ENCODE peak calls at places on chromosomes 4 and X, in ten cellular contexts. T is HCT116; J is AG10803; S is foreskin fibroblast; G is osteocyte; N is fibroblast of mammary gland; R is IMR-90; Q is mesothelial cell of epicardium; D is CD8-positive, alpha-beta T cell; O is foreskin keratinocyte. H is an unnamed sample.

GRCh38 chr4:108272566-108272965 is 103.8 kb upstream of the LEF1 start:
- DNase-seq in T (no peak), J (peak; percentile 3), S (peak; percentile 7), G (no peak), N (peak; percentile 42), R (peak; percentile 70), Q (no peak), D (no peak), O (peak; percentile 61), H (no peak)

GRCh38 chr4:7725951-7726350 is 213.7 kb downstream of the AFAP1 start:
- DNase-seq in T (no peak), J (peak; percentile 48), S (peak; percentile 63), G (no peak), N (peak; percentile 66), R (peak; percentile 55), Q (no peak), D (no peak), O (peak; percentile 42), H (no peak)

GRCh38 chr4:169492436-169493163 is 119.8 kb downstream of the NEK1 start:
- DNase-seq in T (peak; percentile 35), J (peak; percentile 35), S (peak; percentile 18), G (no peak), N (peak; percentile 55), R (peak; percentile 44), Q (no peak), D (no peak), O (peak; percentile 9), H (no peak)

GRCh38 chr4:4555916-4556315 is 14.1 kb upstream of the STX18 start:
- DNase-seq in T (no peak), J (peak; percentile 98), S (peak; percentile 75), G (no peak), N (peak; percentile 70), R (peak; percentile 89), Q (no peak), D (no peak), O (no peak), H (no peak)

GRCh38 chrX:43436497-43436896 is 219.6 kb upstream of the MAOA start:
- DNase-seq in T (no peak), J (no peak), S (no peak), G (no peak), N (no peak), R (no peak), Q (no peak), D (no peak), O (no peak), H (no peak)

GRCh38 chr4:8855781-8856245 is 15.8 kb downstream of the HMX1 start:
- DNase-seq in T (no peak), J (no peak), S (no peak), G (no peak), N (no peak), R (no peak), Q (no peak), D (no peak), O (no peak), H (no peak)

GRCh38 chr4:60078984-60079383 is 1121.1 kb upstream of the ADGRL3 start:
- DNase-seq in T (no peak), J (no peak), S (no peak), G (no peak), N (no peak), R (no peak), Q (no peak), D (no peak), O (no peak), H (no peak)

GRCh38 chr4:55736605-55737183 is 82.9 kb upstream of the EXOC1L start:
- DNase-seq in T (peak; percentile 23), J (no peak), S (no peak), G (no peak), N (peak; percentile 30), R (peak; percentile 3), Q (no peak), D (no peak), O (no peak), H (no peak)

GRCh38 chr4:26574563-26574962 is 9.3 kb upstream of the TBC1D19 start:
- DNase-seq in T (no peak), J (no peak), S (no peak), G (no peak), N (no peak), R (no peak), Q (no peak), D (no peak), O (no peak), H (no peak)

GRCh38 chr4:126939401-126939800 is 693.4 kb upstream of the INTU start:
- DNase-seq in T (no peak), J (peak; percentile 78), S (peak; percentile 55), G (no peak), N (peak; percentile 77), R (peak; percentile 78), Q (no peak), D (no peak), O (peak; percentile 78), H (no peak)

GRCh38 chr4:121421594-121421993 is 40.8 kb upstream of the QRFPR start:
- DNase-seq in T (peak; percentile 13), J (no peak), S (no peak), G (no peak), N (peak; percentile 12), R (no peak), Q (no peak), D (no peak), O (no peak), H (no peak)

GRCh38 chr4:76341063-76341462 is 34.5 kb downstream of the STBD1 start:
- DNase-seq in T (no peak), J (peak; percentile 44), S (peak; percentile 15), G (no peak), N (peak; percentile 63), R (peak; percentile 77), Q (no peak), D (no peak), O (peak; percentile 15), H (no peak)

GRCh38 chrX:31279359-31279758 is 207.5 kb upstream of the FTHL17 start:
- DNase-seq in T (no peak), J (no peak), S (no peak), G (no peak), N (peak; percentile 42), R (peak; percentile 26), Q (no peak), D (no peak), O (peak; percentile 72), H (no peak)

GRCh38 chrX:40213092-40213491 is 115.3 kb upstream of the BCOR start:
- DNase-seq in T (no peak), J (no peak), S (no peak), G (no peak), N (no peak), R (no peak), Q (no peak), D (no peak), O (no peak), H (no peak)

GRCh38 chrX:145405012-145405411 is 157.7 kb downstream of the SPANXN1 start:
- DNase-seq in T (peak; percentile 1), J (peak; percentile 12), S (no peak), G (no peak), N (peak; percentile 33), R (peak; percentile 15), Q (no peak), D (no peak), O (peak; percentile 1), H (no peak)

GRCh38 chrX:94831364-94831763 is 1157.4 kb downstream of the FAM133A start:
- DNase-seq in T (no peak), J (peak; percentile 2), S (no peak), G (no peak), N (peak; percentile 28), R (peak; percentile 0), Q (no peak), D (no peak), O (no peak), H (no peak)
- TF ChIP-seq CTCF in T (no peak), J (peak; percentile 38), S (no peak), G (peak; percentile 54), N (peak; percentile 47), R (peak; percentile 50), Q (peak; percentile 35), D (no peak), O (peak; percentile 11), H (peak; percentile 54)

GRCh38 chr4:98747659-98748091 is 89.3 kb upstream of the TSPAN5 start:
- DNase-seq in T (peak; percentile 34), J (no peak), S (no peak), G (no peak), N (no peak), R (no peak), Q (no peak), D (no peak), O (no peak), H (no peak)

GRCh38 chr4:98746936-98747658 is 88.7 kb upstream of the TSPAN5 start:
- DNase-seq in T (no peak), J (no peak), S (no peak), G (no peak), N (no peak), R (peak; percentile 28), Q (no peak), D (no peak), O (no peak), H (no peak)

GRCh38 chr4:98746530-98746929 is 88.1 kb upstream of the TSPAN5 start:
- DNase-seq in T (no peak), J (no peak), S (peak; percentile 44), G (no peak), N (peak; percentile 10), R (peak; percentile 52), Q (no peak), D (no peak), O (no peak), H (no peak)

GRCh38 chr4:98744372-98745150 is 86.2 kb upstream of the TSPAN5 start:
- DNase-seq in T (no peak), J (no peak), S (no peak), G (no peak), N (no peak), R (no peak), Q (no peak), D (no peak), O (no peak), H (no peak)

GRCh38 chr4:98745372-98745771 is 87.0 kb upstream of the TSPAN5 start:
- DNase-seq in T (no peak), J (peak; percentile 19), S (no peak), G (no peak), N (peak; percentile 47), R (peak; percentile 15), Q (no peak), D (no peak), O (no peak), H (no peak)
- TF ChIP-seq CTCF in T (peak; percentile 50), J (peak; percentile 39), S (peak; percentile 29), G (peak; percentile 15), N (peak; percentile 50), R (peak; percentile 52), Q (no peak), D (no peak), O (peak; percentile 57), H (peak; percentile 31)

DNA sequence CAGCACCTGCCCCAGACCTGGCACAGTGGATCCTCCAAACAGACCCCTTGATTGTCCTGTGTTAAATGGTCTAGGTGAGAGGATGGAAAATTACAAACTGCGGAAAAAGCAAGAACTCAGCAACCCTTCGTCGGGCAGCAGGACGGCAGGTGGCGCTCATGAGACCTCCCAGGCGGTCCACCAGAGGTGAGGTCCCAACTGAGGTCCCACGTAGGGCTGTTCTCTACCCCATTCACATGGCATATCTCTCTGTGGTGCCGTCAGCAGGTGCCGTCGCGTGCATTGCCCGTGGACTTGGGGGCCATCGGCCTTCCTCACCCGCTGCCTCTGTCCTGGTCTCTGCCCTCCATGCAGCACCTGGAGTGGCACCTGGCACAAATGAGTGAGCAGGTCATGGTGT is 88.2 kb downstream of the CRMP1 start:
- DNase-seq in T (no peak), J (no peak), S (no peak), G (no peak), N (no peak), R (no peak), Q (no peak), D (no peak), O (no peak), H (no peak)
- TF ChIP-seq CTCF in T (peak; percentile 44), J (no peak), S (no peak), G (no peak), N (no peak), R (no peak), Q (no peak), D (no peak), O (no peak), H (no peak)

GRCh38 chrX:85111347-85111746 is 107.7 kb downstream of the APOOL start:
- DNase-seq in T (no peak), J (peak; percentile 3), S (no peak), G (no peak), N (peak; percentile 22), R (peak; percentile 5), Q (no peak), D (no peak), O (no peak), H (no peak)
- TF ChIP-seq CTCF in T (peak; percentile 26), J (peak; percentile 67), S (peak; percentile 54), G (peak; percentile 70), N (peak; percentile 74), R (peak; percentile 74), Q (peak; percentile 81), D (peak; percentile 26), O (peak; percentile 72), H (peak; percentile 63)